ENCODE peak calls at places on chromosomes 5 and 9, in seven cellular contexts. T is fibroblast of the aortic adventitia, Y is BJ, K is cardiac fibroblast, J is psoas muscle, H is epithelial cell of esophagus, Q is transverse colon. O is an unnamed sample.

GRCh38 chr9:112881366-112881765 is 9.3 kb downstream of the SLC46A2 start:
- DNase-seq in K (peak), T (peak), J (no peak), Q (no peak), H (peak), Y (no peak), O (no peak)

GRCh38 chr5:132446621-132447020 is 44.0 kb downstream of the IRF1 start:
- DNase-seq in J (peak), Q (peak), K (peak), Y (no peak), H (no peak), T (peak), O (no peak)

GRCh38 chr9:114229236-114229635 is 73.9 kb downstream of the COL27A1 start:
- DNase-seq in K (no peak), Q (no peak), H (no peak), T (no peak), Y (no peak), J (no peak), O (no peak)

GRCh38 chr9:71928376-71928775 is 16.9 kb downstream of the C9orf85 start:
- DNase-seq in K (peak), Y (peak), Q (no peak), J (no peak), T (peak), H (peak), O (no peak)

GRCh38 chr5:113186061-113186460 is 209.5 kb downstream of the DCP2 start:
- DNase-seq in J (no peak), K (no peak), Q (no peak), H (peak), Y (no peak), T (no peak), O (no peak)

GRCh38 chr9:98591696-98592095 is 117.0 kb downstream of the GABBR2 start:
- DNase-seq in T (no peak), H (no peak), K (no peak), Q (no peak), Y (no peak), J (no peak), O (no peak)

GRCh38 chr9:95981741-95982390 is 106.4 kb downstream of the ERCC6L2 start:
- DNase-seq in H (no peak), K (no peak), Y (no peak), T (no peak), Q (no peak), J (no peak), O (no peak)

GRCh38 chr5:107646418-107646817 is 24.3 kb downstream of the EFNA5 start:
- DNase-seq in J (no peak), Q (no peak), T (no peak), Y (no peak), K (peak), H (peak), O (no peak)

GRCh38 chr9:87338075-87338989 is 159.3 kb upstream of the DAPK1 start:
- DNase-seq in Q (no peak), H (no peak), J (no peak), T (no peak), K (no peak), Y (no peak), O (no peak)

GRCh38 chr5:29982446-29982845 is 1211.0 kb upstream of the CDH6 start:
- DNase-seq in J (no peak), T (no peak), Q (no peak), H (no peak), K (no peak), Y (no peak), O (no peak)

GRCh38 chr9:26157411-26157810 is 479.2 kb upstream of the TUSC1 start:
- DNase-seq in H (no peak), K (no peak), T (no peak), J (no peak), Y (no peak), Q (no peak), O (no peak)

GRCh38 chr9:84024041-84024575 is 43.5 kb downstream of the RMI1 start:
- DNase-seq in K (no peak), Y (no peak), T (no peak), J (no peak), H (no peak), Q (no peak), O (no peak)

GRCh38 chr9:96175001-96175400 is 127.0 kb downstream of the HSD17B3 start:
- DNase-seq in Q (no peak), H (no peak), T (no peak), K (no peak), J (no peak), Y (no peak), O (no peak)

GRCh38 chr9:128390813-128391711 is 19.9 kb downstream of the URM1 start:
- DNase-seq in Q (no peak), T (no peak), H (no peak), Y (no peak), J (no peak), K (no peak), O (no peak)

GRCh38 chr5:173318881-173319609 is 9.2 kb downstream of the STC2 start:
- DNase-seq in H (no peak), Q (no peak), K (no peak), J (no peak), T (no peak), Y (no peak), O (no peak)

GRCh38 chr5:61728287-61728686 is 396.2 kb downstream of the ZSWIM6 start:
- DNase-seq in Q (no peak), H (no peak), K (no peak), T (no peak), Y (no peak), J (no peak), O (no peak)

GRCh38 chr9:104895572-104895971 is 32.4 kb downstream of the ABCA1 start:
- DNase-seq in Y (peak), J (no peak), K (peak), H (peak), Q (no peak), T (peak), O (no peak)

GRCh38 chr5:126354012-126354856 is 69.0 kb upstream of the GRAMD2B start:
- DNase-seq in Y (peak), Q (no peak), J (no peak), H (peak), T (peak), K (peak), O (no peak)
- H3K4me3 ChIP-seq in Y (peak), Q (peak), J (no peak), H (no peak), T (peak), K (peak), O (no peak)

GRCh38 chr5:16756692-16757091 is 139.9 kb upstream of the RETREG1 start:
- DNase-seq in J (no peak), T (no peak), Y (no peak), Q (no peak), H (no peak), K (no peak), O (no peak)
- H3K4me3 ChIP-seq in J (no peak), T (no peak), Y (no peak), Q (no peak), H (no peak), K (no peak), O (no peak)

GRCh38 chr9:125749951-125750655 is 2.9 kb downstream of the PBX3 start:
- DNase-seq in J (no peak), T (peak), Y (no peak), H (peak), Q (no peak), K (peak), O (no peak)
- H3K4me3 ChIP-seq in J (no peak), T (peak), Y (no peak), H (peak), Q (peak), K (peak), O (no peak)

DNA sequence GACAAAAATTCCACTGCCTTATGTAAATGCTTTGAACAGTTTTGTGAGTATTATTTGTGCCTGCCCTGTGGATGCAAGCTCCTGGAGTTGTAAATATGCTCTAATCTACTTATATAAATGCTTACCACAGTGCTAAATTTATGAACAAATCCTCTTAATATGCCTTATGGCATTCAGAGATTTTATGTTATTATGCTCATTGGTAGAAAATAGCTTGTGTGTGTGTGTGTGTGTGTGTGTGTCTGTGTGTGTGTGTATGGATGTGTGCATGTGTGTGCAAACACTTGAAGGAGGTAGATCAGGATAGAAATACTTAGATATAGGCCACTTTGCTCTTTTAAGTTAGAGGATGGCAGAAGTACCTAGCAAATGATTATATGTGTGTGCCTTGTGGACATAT is 253.9 kb downstream of the TAF11L14 start:
- DNase-seq in K (no peak), Q (no peak), H (no peak), J (no peak), Y (no peak), T (no peak), O (no peak)
- H3K4me3 ChIP-seq in K (no peak), Q (no peak), H (no peak), J (no peak), Y (no peak), T (no peak), O (no peak)

DNA sequence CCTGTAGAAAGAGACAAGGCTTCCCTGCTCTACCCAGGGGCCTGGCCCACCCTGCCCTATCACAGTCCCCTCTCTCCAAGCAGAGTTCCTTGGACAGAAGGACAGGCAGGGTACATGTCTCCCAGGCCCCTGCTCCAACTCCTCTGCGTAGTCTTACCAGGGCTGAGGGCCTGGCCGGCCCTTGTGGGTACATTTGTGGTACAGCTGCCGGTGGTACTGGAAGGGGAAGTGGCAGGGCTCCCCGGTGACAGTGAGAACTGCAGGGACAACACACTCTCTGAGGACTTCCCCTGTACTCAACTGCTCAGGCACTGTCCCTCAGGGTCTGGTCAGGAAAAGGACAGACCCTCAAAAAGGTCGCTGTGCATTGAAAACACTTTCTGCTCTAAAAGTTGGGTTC is 3.6 kb downstream of the F12 start:
- DNase-seq in Y (no peak), K (no peak), Q (peak), J (no peak), H (no peak), T (no peak), O (no peak)
- H3K4me3 ChIP-seq in Y (no peak), K (no peak), Q (no peak), J (no peak), H (no peak), T (no peak), O (no peak)